ENCODE peak calls at places on chromosomes 1 and 21, in eight cellular contexts. C is brain microvascular endothelial cell, K is body of pancreas, H is tibial nerve, J is uterus, G is cardiac muscle cell, V is fibroblast of lung, Y is Peyer's patch. S is an unnamed sample. For H3K27me3, the result is how much of the 10 kb centered on the place peaks cover.

GRCh38 chr1:56803561-56804156 is 15.5 kb downstream of the FYB2 start:
- DNase-seq in Y (peak), V (no peak), H (no peak), J (no peak), G (peak), C (no peak), K (peak), S (no peak)

GRCh38 chr1:219304227-219305226 is 130.8 kb downstream of the LYPLAL1 start:
- DNase-seq in C (peak), H (no peak), G (peak), V (peak), J (no peak), K (peak), Y (no peak), S (no peak)

GRCh38 chr1:30133414-30134055 is 589.9 kb downstream of the MATN1 start:
- DNase-seq in K (no peak), G (no peak), C (no peak), V (no peak), H (no peak), Y (peak), J (no peak), S (no peak)

GRCh38 chr1:30888391-30888790 is 20.2 kb downstream of the SDC3 start:
- DNase-seq in H (no peak), K (peak), V (peak), J (peak), C (peak), Y (no peak), G (peak), S (no peak)

GRCh38 chr21:45613881-45614280 is 29.6 kb upstream of the PCBP3 start:
- DNase-seq in J (no peak), K (no peak), C (no peak), Y (no peak), V (no peak), G (peak), H (no peak), S (no peak)

GRCh38 chr1:121458291-121459048 is 273.7 kb downstream of the SRGAP2C start:
- DNase-seq in H (no peak), G (no peak), J (no peak), Y (no peak), C (no peak), K (no peak), V (no peak), S (no peak)

GRCh38 chr1:245512980-245513578 is 358.3 kb downstream of the KIF26B start:
- DNase-seq in J (no peak), Y (no peak), K (no peak), H (no peak), C (no peak), G (peak), V (peak), S (no peak)

GRCh38 chr1:179021873-179022272 is 3.8 kb upstream of the FAM20B start:
- DNase-seq in C (peak), Y (no peak), V (peak), G (peak), K (no peak), H (no peak), J (no peak), S (no peak)

GRCh38 chr1:204929487-204930185 is 59.0 kb downstream of the NFASC start:
- DNase-seq in K (no peak), G (no peak), V (no peak), H (no peak), C (no peak), Y (no peak), J (no peak), S (no peak)

GRCh38 chr1:100896481-100896982 is 642 bp downstream of the SLC30A7 start:
- DNase-seq in Y (peak), J (no peak), C (peak), G (peak), H (no peak), V (peak), K (peak), S (peak)

GRCh38 chr1:1307261-1307907 is 346 bp downstream of the ACAP3 start:
- DNase-seq in K (peak), Y (no peak), J (no peak), V (no peak), H (no peak), G (no peak), C (no peak), S (no peak)

GRCh38 chr1:226655251-226656163 is 83.6 kb downstream of the ITPKB start:
- DNase-seq in C (no peak), V (no peak), G (no peak), Y (peak), J (no peak), K (no peak), H (no peak), S (no peak)

GRCh38 chr1:198179556-198179981 is 22.8 kb downstream of the NEK7 start:
- DNase-seq in H (no peak), J (no peak), V (peak), Y (no peak), K (no peak), C (no peak), G (peak), S (no peak)

GRCh38 chr1:183093821-183094287 is 70.6 kb downstream of the LAMC1 start:
- DNase-seq in G (peak), H (no peak), K (no peak), V (peak), Y (no peak), J (no peak), C (no peak), S (no peak)

GRCh38 chr1:160083968-160084770 is 2.8 kb downstream of the KCNJ9 start:
- DNase-seq in H (peak), V (peak), G (peak), J (no peak), Y (peak), C (no peak), K (peak), S (peak)

GRCh38 chr1:203325004-203325417 is 19.7 kb downstream of the BTG2 start:
- DNase-seq in Y (peak), H (no peak), C (no peak), J (no peak), G (no peak), V (peak), K (peak), S (no peak)

GRCh38 chr1:196873385-196873784 is 14.5 kb upstream of the CFHR4 start:
- DNase-seq in Y (no peak), J (no peak), V (peak), C (no peak), G (no peak), K (no peak), H (no peak), S (no peak)

GRCh38 chr21:38751379-38752050 is 54.2 kb upstream of the ETS2 start:
- DNase-seq in G (peak), C (peak), K (peak), J (no peak), Y (no peak), H (peak), V (peak), S (no peak)

GRCh38 chr21:44454747-44455523 is at the start of gene LRRC3:
- DNase-seq in V (peak), K (peak), J (peak), G (peak), C (peak), H (peak), Y (peak), S (peak)

GRCh38 chr1:59484090-59484489 is 187.2 kb downstream of the FGGY start:
- DNase-seq in V (peak), G (peak), C (peak), J (peak), Y (no peak), K (no peak), H (no peak), S (no peak)

GRCh38 chr1:172449585-172450523 is 6.0 kb upstream of the PIGC start:
- DNase-seq in G (peak), H (no peak), V (peak), K (peak), J (no peak), C (peak), Y (peak), S (peak)

GRCh38 chr1:247895976-247896375 is 589 bp downstream of the OR2W3 start:
- DNase-seq in V (no peak), G (no peak), C (no peak), J (no peak), K (no peak), H (no peak), Y (no peak), S (no peak)

DNA sequence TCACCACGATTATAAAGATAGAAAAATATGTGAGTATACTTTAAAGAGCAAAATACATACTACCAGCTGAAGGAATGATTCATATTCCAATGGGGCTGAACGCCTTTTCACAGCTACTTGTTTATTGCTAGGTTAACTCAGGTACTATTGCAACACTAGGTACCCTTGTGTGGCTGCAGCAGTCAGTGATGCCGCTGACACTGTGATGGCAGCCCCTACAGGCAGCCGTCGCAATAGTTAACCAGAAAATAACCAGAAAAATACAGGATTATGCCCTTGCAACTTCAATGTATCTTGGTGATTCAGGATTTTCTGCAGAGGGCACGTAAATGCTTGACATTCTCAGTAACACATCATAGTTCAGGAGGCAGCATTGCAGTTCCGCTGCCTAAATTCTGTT is 1.6 kb upstream of the MARK1 start:
- DNase-seq in G (peak), V (no peak), Y (no peak), K (no peak), H (no peak), C (no peak), J (no peak), S (no peak)
- TF ChIP-seq CTCF in G (peak), V (peak), Y (no peak), K (no peak), H (no peak), C (peak), J (no peak), S (no peak)

GRCh38 chr21:41307219-41307618 is 9.4 kb upstream of the FAM3B start:
- DNase-seq in C (no peak), V (no peak), J (no peak), K (no peak), G (no peak), Y (no peak), H (no peak), S (no peak)
- H3K27me3 ChIP-seq in C (under half), V (under half), J (under half), K (under half), G (under half), Y (under half), H (under half), S (under half)

GRCh38 chr1:23576338-23577055 is 17.2 kb upstream of the ID3 start:
- DNase-seq in H (no peak), J (no peak), C (no peak), V (no peak), Y (no peak), K (no peak), G (no peak), S (no peak)
- H3K4me3 ChIP-seq in H (no peak), J (no peak), C (peak), V (no peak), Y (no peak), K (no peak), G (peak), S (no peak)

GRCh38 chr1:156963621-156964020 is 43.2 kb downstream of the LRRC71 start:
- DNase-seq in V (no peak), H (no peak), Y (no peak), G (no peak), C (no peak), K (peak), J (no peak), S (no peak)

GRCh38 chr1:156964431-156964830 is 44.0 kb downstream of the LRRC71 start:
- DNase-seq in G (no peak), K (no peak), Y (no peak), H (no peak), J (no peak), C (no peak), V (no peak), S (no peak)

GRCh38 chr1:156958247-156958714 is 37.8 kb downstream of the LRRC71 start:
- DNase-seq in Y (no peak), G (no peak), K (no peak), H (no peak), C (no peak), J (no peak), V (no peak), S (no peak)

GRCh38 chr1:156959414-156959813 is 39.0 kb downstream of the LRRC71 start:
- DNase-seq in H (no peak), Y (no peak), V (no peak), C (no peak), J (peak), K (no peak), G (no peak), S (no peak)

GRCh38 chr1:156961709-156962108 is 41.3 kb downstream of the LRRC71 start:
- DNase-seq in Y (no peak), H (no peak), C (no peak), K (no peak), V (no peak), J (no peak), G (no peak), S (no peak)
- TF ChIP-seq CTCF in Y (no peak), H (no peak), C (peak), K (no peak), V (peak), J (no peak), G (peak), S (no peak)

GRCh38 chr1:34277150-34277549 is 100.4 kb downstream of the C1orf94 start:
- DNase-seq in C (no peak), V (no peak), Y (no peak), H (no peak), J (no peak), K (no peak), G (no peak), S (no peak)
- H3K27me3 ChIP-seq in C (under half), V (under half), Y (under half), H (under half), J (under half), K (under half), G (under half), S (under half)

DNA sequence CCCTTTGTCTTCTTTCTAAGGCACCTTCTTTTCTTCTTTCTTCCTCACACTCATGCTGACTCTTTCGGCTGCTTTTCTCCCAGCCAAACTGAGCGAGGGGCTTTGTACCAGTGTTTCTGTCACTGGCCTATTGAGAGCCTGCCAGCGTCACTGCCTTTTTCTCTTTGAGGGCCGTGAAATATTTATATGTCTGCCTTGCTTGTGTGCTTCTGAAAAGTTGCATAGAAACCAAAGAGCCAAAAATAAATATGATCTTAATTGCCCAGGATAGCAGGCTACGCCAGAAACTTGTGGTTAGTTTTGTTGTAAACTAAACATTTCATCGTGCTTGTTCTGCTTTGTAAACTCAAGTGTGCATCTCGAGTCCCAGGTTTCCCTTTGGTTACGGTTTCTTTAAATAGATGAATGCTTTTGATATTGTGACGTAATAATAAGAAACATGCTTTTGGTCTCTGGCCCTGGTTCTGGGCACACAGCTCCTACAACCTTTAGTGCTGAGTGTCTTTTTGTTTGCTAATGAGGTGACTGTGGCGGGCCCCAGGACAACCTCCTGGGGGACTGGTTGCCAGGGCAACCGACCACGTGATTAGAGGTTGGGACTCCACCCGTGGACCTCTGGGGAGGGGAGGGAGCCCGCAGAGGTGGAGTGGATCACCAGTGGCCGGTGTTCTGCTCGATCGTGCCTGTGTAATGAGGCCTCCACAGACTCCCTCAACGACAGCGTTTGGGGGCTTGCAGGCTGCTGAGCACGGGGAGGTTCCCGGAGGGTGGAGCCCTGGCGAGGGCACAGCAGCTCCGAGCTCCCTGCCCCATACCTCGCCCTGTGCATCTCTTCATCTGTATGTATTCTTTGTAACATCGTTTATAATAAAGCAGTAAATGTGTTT is 10.9 kb downstream of the SLC37A1 start:
- DNase-seq in J (peak), H (peak), G (no peak), C (peak), Y (peak), V (peak), K (peak), S (no peak)
- H3K4me3 ChIP-seq in J (peak), H (no peak), G (no peak), C (peak), Y (peak), V (peak), K (no peak), S (no peak)

DNA sequence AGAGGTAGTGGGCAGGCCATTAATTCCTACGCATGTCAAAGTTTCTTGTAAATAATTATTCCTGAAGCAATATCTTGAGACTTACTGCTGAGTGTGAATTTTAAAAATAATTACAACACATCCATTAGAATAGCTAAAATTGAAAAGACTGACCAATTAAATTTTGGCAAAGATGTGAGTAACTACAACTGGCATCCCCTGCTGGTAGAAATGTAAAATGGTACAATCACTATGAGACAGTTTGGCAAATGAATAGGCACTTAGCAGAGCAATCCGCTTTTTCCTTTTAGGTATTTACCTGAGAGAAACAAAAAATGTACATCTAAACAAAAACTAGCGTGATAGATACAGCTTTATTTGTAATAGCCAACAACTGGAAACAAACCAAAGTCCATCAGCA is 798.9 kb downstream of the BRINP3 start:
- DNase-seq in G (no peak), J (no peak), V (no peak), Y (no peak), C (no peak), K (no peak), H (no peak), S (no peak)
- TF ChIP-seq CTCF in G (peak), J (no peak), V (peak), Y (no peak), C (peak), K (no peak), H (no peak), S (peak)